ENCODE peak calls at places on chromosomes 5 and 9, in four cellular contexts. M, Y, B and A are unnamed samples.

GRCh38 chr5:61322738-61323429 is 9.2 kb upstream of the ZSWIM6 start:
- DNase-seq in B (no peak), Y (peak; percentile 66), M (no peak), A (no peak)

GRCh38 chr5:139746691-139747582 is 48.7 kb upstream of the PSD2 start:
- DNase-seq in B (peak; percentile 81), Y (peak; percentile 46), M (no peak), A (peak; percentile 60)

GRCh38 chr5:35138232-35138631 is 90.5 kb upstream of the AGXT2 start:
- DNase-seq in Y (peak; percentile 57), M (no peak), B (no peak), A (no peak)

GRCh38 chr9:98288876-98289275 is 33.4 kb upstream of the TBC1D2 start:
- DNase-seq in Y (no peak), B (no peak), M (no peak), A (no peak)

GRCh38 chr9:127698985-127699670 is 7.7 kb upstream of the CFAP157 start:
- DNase-seq in M (peak; percentile 85), B (peak; percentile 98), Y (peak; percentile 92), A (peak; percentile 98)

GRCh38 chr5:131265318-131265803 is 1.5 kb downstream of the CDC42SE2 start:
- DNase-seq in Y (peak; percentile 38), B (peak; percentile 18), M (no peak), A (no peak)

GRCh38 chr9:96009690-96010477 is 134.4 kb downstream of the ERCC6L2 start:
- DNase-seq in M (no peak), B (no peak), Y (no peak), A (no peak)

GRCh38 chr5:91425046-91425445 is 41.9 kb upstream of the ARRDC3 start:
- DNase-seq in Y (no peak), M (no peak), B (peak; percentile 36), A (peak; percentile 37)

GRCh38 chr5:179731791-179732411 is 721 bp upstream of the MAML1 start:
- DNase-seq in M (no peak), B (no peak), Y (peak; percentile 89), A (peak; percentile 36)

GRCh38 chr5:15320896-15321295 is 179.1 kb upstream of the FBXL7 start:
- DNase-seq in Y (no peak), B (no peak), M (no peak), A (no peak)

GRCh38 chr5:16691731-16692130 is 74.9 kb upstream of the RETREG1 start:
- DNase-seq in M (no peak), B (no peak), Y (no peak), A (no peak)

GRCh38 chr5:89396262-89396975 is 513.4 kb upstream of the MEF2C start:
- DNase-seq in Y (peak; percentile 9), B (peak; percentile 22), M (no peak), A (no peak)

GRCh38 chr9:100561256-100561655 is 16.6 kb upstream of the CAVIN4 start:
- DNase-seq in M (no peak), Y (peak; percentile 55), B (no peak), A (no peak)

GRCh38 chr5:962801-963200 is 45.8 kb upstream of the NKD2 start:
- DNase-seq in Y (no peak), B (no peak), M (no peak), A (no peak)

GRCh38 chr5:140565780-140566095 is 1.1 kb downstream of the SLC35A4 start:
- DNase-seq in B (peak; percentile 44), Y (no peak), M (no peak), A (no peak)

GRCh38 chr9:130981002-130981760 is 27.8 kb upstream of the LAMC3 start:
- DNase-seq in Y (no peak), M (no peak), B (no peak), A (no peak)

GRCh38 chr5:76081811-76082783 is 1.1 kb upstream of the SV2C start:
- DNase-seq in B (peak; percentile 5), M (no peak), Y (no peak), A (peak; percentile 35)

GRCh38 chr9:136488247-136489214 is 5.7 kb upstream of the SEC16A start:
- DNase-seq in B (peak; percentile 57), Y (peak; percentile 8), M (peak; percentile 23), A (peak; percentile 84)

GRCh38 chr9:37337301-37337905 is 85.1 kb upstream of the GRHPR start:
- DNase-seq in Y (no peak), B (no peak), M (no peak), A (no peak)

GRCh38 chr9:127973169-127974001 is 7.4 kb downstream of the EEIG1 start:
- DNase-seq in M (no peak), B (no peak), Y (no peak), A (peak; percentile 31)

GRCh38 chr9:3941758-3942157 is 358.1 kb downstream of the GLIS3 start:
- DNase-seq in Y (no peak), M (no peak), B (no peak), A (no peak)

GRCh38 chr9:85577353-85577952 is 164.3 kb downstream of the AGTPBP1 start:
- DNase-seq in B (no peak), M (no peak), Y (peak; percentile 4), A (no peak)

GRCh38 chr5:75265731-75266130 is 29.1 kb upstream of the ANKRD31 start:
- DNase-seq in B (peak; percentile 72), Y (peak; percentile 53), M (no peak), A (no peak)

GRCh38 chr5:2012885-2013284 is 130.2 kb upstream of the IRX4 start:
- DNase-seq in Y (no peak), M (no peak), B (no peak), A (no peak)

GRCh38 chr9:78325343-78325742 is 28.4 kb downstream of the PSAT1 start:
- DNase-seq in B (peak; percentile 60), M (no peak), Y (peak; percentile 27), A (no peak)

GRCh38 chr5:11482011-11482410 is 422.2 kb downstream of the CTNND2 start:
- DNase-seq in M (no peak), B (no peak), Y (no peak), A (no peak)

GRCh38 chr5:54681036-54681435 is 163.5 kb downstream of the SNX18 start:
- DNase-seq in M (no peak), Y (no peak), B (no peak), A (no peak)

GRCh38 chr5:171861383-171861782 is 75.8 kb downstream of the SMIM23 start:
- DNase-seq in M (no peak), Y (no peak), B (no peak), A (no peak)

GRCh38 chr9:130320697-130321080 is 55.1 kb downstream of the HMCN2 start:
- DNase-seq in M (no peak), B (peak; percentile 31), Y (no peak), A (peak; percentile 77)

GRCh38 chr9:3746296-3747275 is 220.8 kb upstream of the RFX3 start:
- DNase-seq in M (no peak), Y (peak; percentile 89), B (no peak), A (no peak)

GRCh38 chr5:93421498-93421897 is 159.5 kb downstream of the NR2F1-AS1 start:
- DNase-seq in B (peak; percentile 71), M (peak; percentile 33), Y (no peak), A (peak; percentile 80)

DNA sequence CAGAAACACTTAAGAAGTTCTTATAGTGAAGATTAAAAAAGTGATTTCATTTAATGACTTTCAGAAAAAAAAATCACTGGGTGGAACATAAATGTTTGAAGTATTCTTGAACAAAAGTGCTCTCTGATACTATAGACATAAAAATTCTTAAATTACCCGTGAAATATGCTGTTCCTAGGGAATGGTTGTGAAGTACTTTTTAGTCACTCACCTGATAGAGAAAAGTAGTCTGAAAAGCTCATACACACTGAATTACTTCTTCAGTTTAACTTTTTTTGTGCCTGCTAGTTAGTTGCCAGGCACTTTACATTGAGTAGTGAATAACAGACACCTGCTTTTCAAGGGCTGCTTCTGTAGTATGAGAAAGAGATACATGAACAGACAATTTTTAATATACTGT is 78.0 kb downstream of the SH3GL2 start:
- DNase-seq in B (no peak), M (no peak), Y (no peak), A (no peak)
- H3K56ac ChIP-seq in B (no peak overlapping the region), M (no peak overlapping the region), Y (no peak overlapping the region), A (no peak overlapping the region)

GRCh38 chr9:134837529-134837928 is 43.1 kb upstream of the FCN2 start:
- DNase-seq in B (no peak), M (no peak), Y (peak; percentile 25), A (no peak)
- H3K56ac ChIP-seq in B (no peak overlapping the region), M (no peak overlapping the region), Y (no peak overlapping the region), A (no peak overlapping the region)

DNA sequence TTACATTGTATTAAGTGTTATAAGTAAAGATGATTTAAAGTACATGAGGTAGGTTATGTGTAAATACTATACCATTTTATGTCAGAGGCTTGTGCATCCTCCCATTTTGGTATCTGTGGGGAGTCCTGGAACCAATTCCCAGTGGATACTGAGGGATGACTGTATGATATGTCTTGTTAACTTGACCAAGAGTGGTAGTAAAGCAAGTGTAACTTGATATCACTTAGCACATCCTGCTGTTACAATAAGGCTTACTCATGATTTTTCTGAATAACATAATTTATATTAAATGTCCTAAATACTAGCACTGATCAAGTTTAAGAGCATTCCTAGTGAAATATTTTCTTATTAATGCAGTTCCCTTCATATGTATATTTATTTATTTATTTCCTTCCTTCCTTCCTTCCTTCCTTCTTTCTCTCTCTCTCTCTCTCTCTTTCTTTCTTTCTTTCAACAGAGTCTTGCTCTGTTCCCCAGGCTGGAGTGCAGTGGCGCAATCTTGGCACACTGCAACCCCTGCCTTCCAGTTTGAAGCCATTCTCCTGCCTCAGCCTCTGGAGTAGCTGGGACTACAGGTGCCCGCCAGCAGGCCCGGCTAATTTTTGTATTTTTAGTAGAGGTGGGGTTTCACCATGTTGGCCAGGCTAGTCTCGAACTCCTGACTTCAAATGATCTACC is 7.5 kb downstream of the NDFIP1 start:
- DNase-seq in Y (peak; percentile 79), M (no peak), B (no peak), A (no peak)
- H3K56ac ChIP-seq in Y (no peak overlapping the region), M (no peak overlapping the region), B (no peak overlapping the region), A (no peak overlapping the region)

GRCh38 chr9:35227283-35227682 is 65.5 kb downstream of the UNC13B start:
- DNase-seq in Y (no peak), B (no peak), M (no peak), A (no peak)
- H3K56ac ChIP-seq in Y (no peak overlapping the region), B (no peak overlapping the region), M (no peak overlapping the region), A (no peak overlapping the region)

GRCh38 chr5:38299585-38299984 is 41.2 kb downstream of the EGFLAM start:
- DNase-seq in B (no peak), M (no peak), Y (no peak), A (no peak)

GRCh38 chr5:38307845-38308244 is 49.5 kb downstream of the EGFLAM start:
- DNase-seq in M (no peak), B (no peak), Y (no peak), A (no peak)

GRCh38 chr5:38305148-38305547 is 46.8 kb downstream of the EGFLAM start:
- DNase-seq in B (no peak), M (no peak), Y (no peak), A (no peak)
- H3K56ac ChIP-seq in B (no peak overlapping the region), M (no peak overlapping the region), Y (no peak overlapping the region), A (no peak overlapping the region)

DNA sequence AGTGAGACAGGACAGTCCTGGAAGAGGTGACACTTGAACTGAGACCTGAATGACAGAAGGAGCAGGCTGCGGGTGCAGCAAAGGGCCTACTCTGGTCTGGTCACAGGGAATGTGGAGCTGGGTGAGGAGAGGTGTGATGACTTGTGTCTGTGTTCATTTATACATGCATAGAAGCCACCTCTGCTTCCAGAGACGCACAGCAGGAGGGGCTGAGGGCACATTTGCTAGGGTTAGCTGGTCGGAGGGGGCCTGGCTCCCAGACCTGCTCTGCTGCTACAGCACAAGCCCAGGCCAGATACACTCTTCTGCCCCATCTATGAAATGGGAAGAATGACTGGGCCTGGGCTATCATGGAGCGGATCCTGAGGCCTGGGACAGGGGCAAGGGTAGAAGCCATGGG is 15.6 kb downstream of the UNC5A start:
- DNase-seq in Y (no peak), M (no peak), B (no peak), A (no peak)
- H3K56ac ChIP-seq in Y (no peak overlapping the region), M (no peak overlapping the region), B (no peak overlapping the region), A (no peak overlapping the region)

GRCh38 chr5:6567068-6567467 is 65.8 kb downstream of the NSUN2 start:
- DNase-seq in M (no peak), B (no peak), Y (no peak), A (no peak)
- H3K56ac ChIP-seq in M (no peak overlapping the region), B (no peak overlapping the region), Y (no peak overlapping the region), A (no peak overlapping the region)